ENCODE peak calls at places on chromosomes 3 and 15, in ten cellular contexts. C is activated naive CD4-positive, alpha-beta T cell treated with anti-CD3 and anti-CD28 coated beads, Interleukin-2, amount 50 U/mL, for 16 hours; U is mammary epithelial cell; R is MM.1S; B is ureter; H is AML-193; M is activated CD4-positive, alpha-beta T cell treated with anti-CD3 and anti-CD28 coated beads for 24 hours; S is prostate gland; F is SHP77; Q is cardiac muscle cell. O is an unnamed sample.

GRCh38 chr15:25175033-25175788 is 220.4 kb downstream of the SNRPN start:
- DNase-seq in C (peak; percentile 1), U (no peak), R (no peak), B (peak; percentile 34), H (no peak), M (no peak), S (no peak), F (no peak), Q (no peak), O (no peak)

GRCh38 chr3:140365872-140366697 is 311.8 kb upstream of the TRIM42 start:
- DNase-seq in C (no peak), U (no peak), R (no peak), B (no peak), H (no peak), M (no peak), S (no peak), F (no peak), Q (no peak), O (no peak)

GRCh38 chr3:183213941-183214612 is 39.0 kb upstream of the B3GNT5 start:
- DNase-seq in C (no peak), U (no peak), R (no peak), B (no peak), H (no peak), M (no peak), S (no peak), F (no peak), Q (no peak), O (no peak)

GRCh38 chr3:10688548-10689172 is 127.4 kb upstream of the SLC6A11 start:
- DNase-seq in C (no peak), U (no peak), R (no peak), B (no peak), H (no peak), M (no peak), S (no peak), F (no peak), Q (no peak), O (no peak)

GRCh38 chr3:170357920-170358854 is 672 bp downstream of the SKIL start:
- DNase-seq in C (peak; percentile 70), U (peak; percentile 46), R (peak; percentile 66), B (peak; percentile 79), H (peak; percentile 29), M (peak; percentile 52), S (peak; percentile 61), F (peak; percentile 2), Q (peak; percentile 69), O (peak; percentile 81)

GRCh38 chr3:58260261-58260731 is 22.7 kb downstream of the ABHD6 start:
- DNase-seq in C (no peak), U (peak; percentile 35), R (no peak), B (no peak), H (no peak), M (no peak), S (no peak), F (no peak), Q (no peak), O (no peak)

GRCh38 chr3:143332046-143332445 is 212.5 kb downstream of the CHST2 start:
- DNase-seq in C (no peak), U (no peak), R (no peak), B (no peak), H (no peak), M (no peak), S (no peak), F (no peak), Q (no peak), O (no peak)

GRCh38 chr3:185330644-185331043 is 32.3 kb upstream of the MAP3K13 start:
- DNase-seq in C (no peak), U (peak; percentile 45), R (no peak), B (no peak), H (no peak), M (no peak), S (no peak), F (no peak), Q (no peak), O (no peak)

GRCh38 chr3:128354788-128355548 is 111.7 kb downstream of the DNAJB8 start:
- DNase-seq in C (no peak), U (no peak), R (no peak), B (no peak), H (no peak), M (no peak), S (no peak), F (no peak), Q (no peak), O (no peak)

GRCh38 chr3:67605377-67605776 is 49.0 kb downstream of the SUCLG2 start:
- DNase-seq in C (no peak), U (peak; percentile 42), R (no peak), B (no peak), H (no peak), M (no peak), S (no peak), F (no peak), Q (no peak), O (no peak)

GRCh38 chr3:143274291-143274690 is 154.7 kb downstream of the CHST2 start:
- DNase-seq in C (no peak), U (no peak), R (no peak), B (no peak), H (no peak), M (no peak), S (no peak), F (no peak), Q (no peak), O (no peak)

GRCh38 chr3:42183991-42184621 is 81.9 kb downstream of the CCK start:
- DNase-seq in C (no peak), U (peak; percentile 25), R (no peak), B (no peak), H (no peak), M (no peak), S (no peak), F (no peak), Q (no peak), O (no peak)

GRCh38 chr3:32154180-32154579 is 47.8 kb downstream of the GPD1L start:
- DNase-seq in C (no peak), U (no peak), R (no peak), B (no peak), H (no peak), M (no peak), S (no peak), F (no peak), Q (no peak), O (no peak)

GRCh38 chr3:42639192-42639591 is 14.3 kb upstream of the ZBTB47 start:
- DNase-seq in C (no peak), U (no peak), R (no peak), B (no peak), H (no peak), M (no peak), S (no peak), F (no peak), Q (no peak), O (no peak)

GRCh38 chr3:106457278-106458210 is 588.7 kb upstream of the CBLB start:
- DNase-seq in C (no peak), U (peak; percentile 88), R (peak; percentile 67), B (no peak), H (peak; percentile 27), M (no peak), S (peak; percentile 83), F (peak; percentile 54), Q (no peak), O (no peak)

GRCh38 chr3:110341047-110341446 is 730.6 kb upstream of the NECTIN3 start:
- DNase-seq in C (no peak), U (no peak), R (no peak), B (no peak), H (no peak), M (no peak), S (no peak), F (no peak), Q (no peak), O (no peak)

O was measured in naive B cell.